ENCODE peak calls at places on chromosomes 11 and 22, in six cellular contexts. K is neural progenitor cell; C is left kidney; P is stimulated activated CD8-positive, alpha-beta memory T cell treated with anti-CD3 and anti-CD28 coated beads, Interleukin-15, amount 100 ng/mL, for 48 hours; B is RWPE1; N is substantia nigra. Z is an unnamed sample.

GRCh38 chr11:63938481-63939350 is at the start of gene NAA40:
- DNase-seq in K (peak; percentile 99), C (peak; percentile 99), P (peak; percentile 96), B (peak; percentile 98), N (peak; percentile 62), Z (peak; percentile 50)

GRCh38 chr11:62546937-62547625 is 475 bp upstream of the AHNAK start:
- DNase-seq in K (peak; percentile 62), C (peak; percentile 73), P (no peak), B (peak; percentile 56), N (no peak), Z (no peak)

GRCh38 chr22:21025266-21025665 is 7.1 kb downstream of the SLC7A4 start:
- DNase-seq in K (no peak), C (no peak), P (no peak), B (no peak), N (no peak), Z (no peak)

GRCh38 chr22:42328130-42328821 is 57.8 kb upstream of the TCF20 start:
- DNase-seq in K (no peak), C (no peak), P (no peak), B (no peak), N (no peak), Z (no peak)

GRCh38 chr22:37370306-37370979 is 56.8 kb downstream of the ELFN2 start:
- DNase-seq in K (no peak), C (no peak), P (no peak), B (no peak), N (no peak), Z (no peak)

GRCh38 chr11:45665206-45665932 is at the start of gene CHST1:
- DNase-seq in K (peak; percentile 74), C (peak; percentile 80), P (no peak), B (no peak), N (no peak), Z (no peak)

GRCh38 chr11:16191212-16191851 is 165.0 kb downstream of the SOX6 start:
- DNase-seq in K (no peak), C (no peak), P (no peak), B (peak; percentile 3), N (no peak), Z (no peak)

GRCh38 chr11:109150603-109151002 is 271.4 kb upstream of the C11orf87 start:
- DNase-seq in K (peak; percentile 54), C (peak; percentile 51), P (no peak), B (no peak), N (no peak), Z (no peak)

GRCh38 chr11:17015639-17016125 is 1.5 kb upstream of the PLEKHA7 start:
- DNase-seq in K (no peak), C (peak; percentile 92), P (no peak), B (no peak), N (no peak), Z (no peak)

GRCh38 chr11:116422976-116423375 is 349.8 kb downstream of the BUD13 start:
- DNase-seq in K (peak; percentile 70), C (peak; percentile 65), P (no peak), B (no peak), N (no peak), Z (no peak)

GRCh38 chr11:43933608-43934358 is 8.7 kb upstream of the C11orf96 start:
- DNase-seq in K (peak; percentile 37), C (peak; percentile 87), P (no peak), B (no peak), N (no peak), Z (no peak)

GRCh38 chr11:11810764-11811726 is 30.7 kb upstream of the USP47 start:
- DNase-seq in K (no peak), C (no peak), P (no peak), B (no peak), N (no peak), Z (no peak)

GRCh38 chr11:2687223-2687530 is 12.6 kb downstream of the KCNQ1OT1 start:
- DNase-seq in K (no peak), C (no peak), P (no peak), B (no peak), N (no peak), Z (no peak)

GRCh38 chr11:87548797-87549196 is 511.1 kb downstream of the TMEM135 start:
- DNase-seq in K (no peak), C (no peak), P (no peak), B (no peak), N (no peak), Z (no peak)

GRCh38 chr22:32469799-32470212 is 4.8 kb upstream of the FBXO7 start:
- DNase-seq in K (no peak), C (peak; percentile 67), P (no peak), B (no peak), N (no peak), Z (no peak)

GRCh38 chr11:68471360-68472340 is 11.1 kb downstream of the PPP6R3 start:
- DNase-seq in K (no peak), C (no peak), P (peak; percentile 63), B (no peak), N (no peak), Z (no peak)

GRCh38 chr11:36702330-36703054 is 104.5 kb upstream of the RAG2 start:
- DNase-seq in K (peak; percentile 78), C (peak; percentile 93), P (no peak), B (peak; percentile 78), N (no peak), Z (peak; percentile 81)

GRCh38 chr22:24878969-24879368 is 67.5 kb downstream of the LHFPL7 start:
- DNase-seq in K (no peak), C (no peak), P (no peak), B (no peak), N (no peak), Z (no peak)

GRCh38 chr11:126917531-126918204 is 82.9 kb downstream of the KIRREL3 start:
- DNase-seq in K (no peak), C (no peak), P (peak; percentile 4), B (peak; percentile 43), N (no peak), Z (no peak)

GRCh38 chr22:45585437-45585755 is 82.7 kb downstream of the FBLN1 start:
- DNase-seq in K (no peak), C (no peak), P (no peak), B (no peak), N (no peak), Z (no peak)

GRCh38 chr22:26986051-26986881 is 328.9 kb downstream of the MIAT start:
- DNase-seq in K (peak; percentile 44), C (peak; percentile 46), P (no peak), B (no peak), N (no peak), Z (peak; percentile 5)

GRCh38 chr11:19409307-19409706 is 168.6 kb upstream of the E2F8 start:
- DNase-seq in K (no peak), C (no peak), P (no peak), B (no peak), N (no peak), Z (no peak)

GRCh38 chr11:121523581-121524232 is 70.9 kb upstream of the SORL1-AS1 start:
- DNase-seq in K (peak; percentile 27), C (no peak), P (no peak), B (no peak), N (no peak), Z (no peak)

GRCh38 chr22:49192180-49192856 is 635.4 kb downstream of the BRD1 start:
- DNase-seq in K (no peak), C (no peak), P (no peak), B (no peak), N (no peak), Z (no peak)

Z was measured in SK-N-MC.